ENCODE peak calls at places on chromosome 17, in six cellular contexts. J is EL; P is stimulated activated CD4-positive, alpha-beta T cell treated with anti-CD3 and anti-CD28 coated beads, Interleukin-15, amount 100 ng/mL, for 1 hour; Q is activated naive CD4-positive, alpha-beta T cell treated with Interleukin-2 at 50 U/mL for 16 hours; R is NCI-H748 treated with DMSO at 0.1 percent for 48 hours; X is neural progenitor cell. K is an unnamed sample.

GRCh38 chr17:32142857-32143524 is 689 bp downstream of the RHOT1 start:
- DNase-seq in P (no peak), X (peak), J (peak), R (peak), Q (peak), K (peak)

GRCh38 chr17:77434136-77435114 is 293.7 kb downstream of the SEC14L1 start:
- DNase-seq in R (no peak), J (no peak), P (no peak), X (no peak), Q (no peak), K (no peak)

GRCh38 chr17:59513934-59514841 is 51.2 kb upstream of the DHX40 start:
- DNase-seq in R (peak), Q (no peak), P (no peak), X (peak), J (peak), K (no peak)

GRCh38 chr17:65027305-65027704 is 29.2 kb downstream of the GNA13 start:
- DNase-seq in X (peak), J (peak), Q (peak), P (peak), R (no peak), K (peak)

GRCh38 chr17:79827179-79827578 is 12.1 kb downstream of the CBX4 start:
- DNase-seq in X (no peak), Q (no peak), R (no peak), P (no peak), J (no peak), K (no peak)

GRCh38 chr17:39173539-39174274 is 7.7 kb upstream of the ARL5C start:
- DNase-seq in P (no peak), X (no peak), Q (no peak), R (no peak), J (no peak), K (no peak)

GRCh38 chr17:74807925-74808324 is 31.8 kb upstream of the NAT9 start:
- DNase-seq in R (no peak), J (no peak), Q (no peak), X (no peak), P (no peak), K (no peak)

GRCh38 chr17:28551421-28552186 is 820 bp downstream of the UNC119 start:
- DNase-seq in X (peak), R (no peak), P (no peak), Q (no peak), J (peak), K (no peak)

GRCh38 chr17:72122668-72123495 is 2.1 kb downstream of the SOX9 start:
- DNase-seq in R (no peak), P (no peak), X (peak), Q (no peak), J (peak), K (peak)

GRCh38 chr17:34580685-34581445 is 1.5 kb downstream of the TMEM132E start:
- DNase-seq in X (peak), P (no peak), J (no peak), R (no peak), Q (no peak), K (peak)

K was measured in mesendoderm.